ENCODE peak calls at places on chromosomes 4 and X, in four cellular contexts. One of them, this sample, is unnamed.

GRCh38 chr4:19879330-19879729 is 372.4 kb upstream of the SLIT2 start:
- DNase-seq in uterus: no peak
- DNase-seq in posterior vena cava: no peak
- DNase-seq in sigmoid colon: no peak
- DNase-seq in this sample: no peak

GRCh38 chrX:81259714-81260395 is 58.0 kb downstream of the SH3BGRL start:
- DNase-seq in uterus: no peak
- DNase-seq in posterior vena cava: no peak
- DNase-seq in sigmoid colon: no peak
- DNase-seq in this sample: no peak

GRCh38 chr4:20408596-20408995 is 156.9 kb downstream of the SLIT2 start:
- DNase-seq in uterus: no peak
- DNase-seq in posterior vena cava: no peak
- DNase-seq in sigmoid colon: no peak
- DNase-seq in this sample: no peak

GRCh38 chr4:41750624-41751324 is 2.2 kb upstream of the PHOX2B start:
- DNase-seq in uterus: no peak
- DNase-seq in posterior vena cava: no peak
- DNase-seq in sigmoid colon: no peak
- DNase-seq in this sample: no peak

GRCh38 chrX:131763674-131764073 is 219.8 kb downstream of the OR13H1 start:
- DNase-seq in uterus: peak
- DNase-seq in posterior vena cava: peak
- DNase-seq in sigmoid colon: peak
- DNase-seq in this sample: no peak

GRCh38 chrX:46624090-46624786 is 50.7 kb downstream of the CHST7 start:
- DNase-seq in uterus: no peak
- DNase-seq in posterior vena cava: no peak
- DNase-seq in sigmoid colon: no peak
- DNase-seq in this sample: no peak

GRCh38 chr4:1043658-1044468 is 32.4 kb downstream of the FGFRL1 start:
- DNase-seq in uterus: peak
- DNase-seq in posterior vena cava: peak
- DNase-seq in sigmoid colon: peak
- DNase-seq in this sample: peak

GRCh38 chrX:17595456-17596035 is 141.7 kb upstream of the SCML1 start:
- DNase-seq in uterus: no peak
- DNase-seq in posterior vena cava: no peak
- DNase-seq in sigmoid colon: no peak
- DNase-seq in this sample: no peak

GRCh38 chr4:6688879-6689505 is 4.7 kb upstream of the S100P start:
- DNase-seq in uterus: no peak
- DNase-seq in posterior vena cava: no peak
- DNase-seq in sigmoid colon: no peak
- DNase-seq in this sample: peak

GRCh38 chr4:40323866-40324265 is 11.3 kb upstream of the CHRNA9 start:
- DNase-seq in uterus: peak
- DNase-seq in posterior vena cava: no peak
- DNase-seq in sigmoid colon: no peak
- DNase-seq in this sample: no peak

GRCh38 chr4:83297548-83298260 is 13.1 kb upstream of the COQ2 start:
- DNase-seq in uterus: no peak
- DNase-seq in posterior vena cava: no peak
- DNase-seq in sigmoid colon: no peak
- DNase-seq in this sample: no peak

GRCh38 chr4:118032691-118033090 is 1.6 kb upstream of the NDST3 start:
- DNase-seq in uterus: no peak
- DNase-seq in posterior vena cava: no peak
- DNase-seq in sigmoid colon: no peak
- DNase-seq in this sample: no peak

GRCh38 chr4:25424539-25425228 is 47.6 kb downstream of the ANAPC4 start:
- DNase-seq in uterus: peak
- DNase-seq in posterior vena cava: no peak
- DNase-seq in sigmoid colon: no peak
- DNase-seq in this sample: no peak

GRCh38 chr4:29717658-29718057 is 1002.5 kb upstream of the PCDH7 start:
- DNase-seq in uterus: no peak
- DNase-seq in posterior vena cava: no peak
- DNase-seq in sigmoid colon: no peak
- DNase-seq in this sample: no peak

GRCh38 chr4:166862032-166862431 is 372.3 kb downstream of the SPOCK3 start:
- DNase-seq in uterus: no peak
- DNase-seq in posterior vena cava: no peak
- DNase-seq in sigmoid colon: no peak
- DNase-seq in this sample: no peak

GRCh38 chr4:71498002-71498401 is 159.2 kb downstream of the SLC4A4 start:
- DNase-seq in uterus: no peak
- DNase-seq in posterior vena cava: no peak
- DNase-seq in sigmoid colon: no peak
- DNase-seq in this sample: peak

GRCh38 chrX:10754445-10754844 is 134.1 kb upstream of the MID1 start:
- DNase-seq in uterus: no peak
- DNase-seq in posterior vena cava: no peak
- DNase-seq in sigmoid colon: no peak
- DNase-seq in this sample: no peak

GRCh38 chr4:187167126-187167525 is 443.5 kb upstream of the FAT1 start:
- DNase-seq in uterus: no peak
- DNase-seq in posterior vena cava: no peak
- DNase-seq in sigmoid colon: no peak
- DNase-seq in this sample: no peak

GRCh38 chr4:17934286-17934685 is 87.3 kb downstream of the LCORL start:
- DNase-seq in uterus: no peak
- DNase-seq in posterior vena cava: no peak
- DNase-seq in sigmoid colon: no peak
- DNase-seq in this sample: no peak

GRCh38 chrX:155612312-155613224 is at the start of gene TMLHE:
- DNase-seq in uterus: peak
- DNase-seq in posterior vena cava: peak
- DNase-seq in sigmoid colon: peak
- DNase-seq in this sample: peak

GRCh38 chr4:27790911-27791310 is 930.3 kb downstream of the STIM2 start:
- DNase-seq in uterus: no peak
- DNase-seq in posterior vena cava: no peak
- DNase-seq in sigmoid colon: no peak
- DNase-seq in this sample: no peak

GRCh38 chrX:101164766-101165590 is 54.6 kb upstream of the DRP2 start:
- DNase-seq in uterus: no peak
- DNase-seq in posterior vena cava: no peak
- DNase-seq in sigmoid colon: no peak
- DNase-seq in this sample: no peak

GRCh38 chr4:122065915-122066314 is 86.2 kb upstream of the BLTP1 start:
- DNase-seq in uterus: no peak
- DNase-seq in posterior vena cava: no peak
- DNase-seq in sigmoid colon: no peak
- DNase-seq in this sample: no peak

GRCh38 chrX:18885317-18886004 is 98.5 kb downstream of the PHKA2 start:
- DNase-seq in uterus: peak
- DNase-seq in posterior vena cava: peak
- DNase-seq in sigmoid colon: peak
- DNase-seq in this sample: no peak

GRCh38 chrX:17882680-17883079 is 21.6 kb upstream of the RAI2 start:
- DNase-seq in uterus: no peak
- DNase-seq in posterior vena cava: no peak
- DNase-seq in sigmoid colon: no peak
- DNase-seq in this sample: no peak

GRCh38 chr4:139798456-139798855 is 132.8 kb downstream of the MGST2 start:
- DNase-seq in uterus: no peak
- DNase-seq in posterior vena cava: no peak
- DNase-seq in sigmoid colon: no peak
- DNase-seq in this sample: no peak